ENCODE peak calls at places on chromosomes 5 and 9, in four cellular contexts. F is trophoblast cell, A is mesenchymal stem cell, X is H1. G is an unnamed sample.

GRCh38 chr5:170333161-170333909 is 35.8 kb upstream of the LCP2 start:
- DNase-seq in X (no peak), F (peak; percentile 10), A (no peak), G (peak; percentile 18)

GRCh38 chr5:160330212-160330611 is 17.8 kb upstream of the CCNJL start:
- DNase-seq in A (no peak), F (no peak), X (no peak), G (no peak)

GRCh38 chr5:168449166-168449565 is 37.1 kb upstream of the RARS1 start:
- DNase-seq in F (peak; percentile 80), A (no peak), X (no peak), G (no peak)

GRCh38 chr9:81601639-81602623 is 87.4 kb downstream of the TLE1 start:
- DNase-seq in X (no peak), A (peak; percentile 56), F (no peak), G (no peak)

GRCh38 chr9:127833555-127833954 is 20.9 kb downstream of the ENG start:
- DNase-seq in X (no peak), A (peak; percentile 68), F (peak; percentile 61), G (no peak)

GRCh38 chr9:91948423-91949292 is 1.4 kb downstream of the ROR2 start:
- DNase-seq in X (no peak), F (peak; percentile 49), A (peak; percentile 69), G (peak; percentile 69)

GRCh38 chr5:136781464-136781863 is 416.1 kb upstream of the TRPC7 start:
- DNase-seq in X (no peak), A (peak; percentile 61), F (peak; percentile 81), G (no peak)

GRCh38 chr5:154962494-154962893 is 21.6 kb downstream of the MRPL22 start:
- DNase-seq in A (peak; percentile 19), F (no peak), X (no peak), G (no peak)

GRCh38 chr5:178839319-178839704 is 20.4 kb upstream of the ZNF354B start:
- DNase-seq in A (no peak), F (peak; percentile 100), X (peak; percentile 44), G (no peak)

GRCh38 chr9:27791311-27791710 is 218.0 kb upstream of the C9orf72 start:
- DNase-seq in A (no peak), X (no peak), F (no peak), G (no peak)

GRCh38 chr9:123923377-123923776 is 6.5 kb downstream of the DENND1A start:
- DNase-seq in A (no peak), X (no peak), F (no peak), G (no peak)

GRCh38 chr9:20297646-20298084 is 324.6 kb downstream of the MLLT3 start:
- DNase-seq in A (peak; percentile 67), F (no peak), X (no peak), G (no peak)

GRCh38 chr9:114035221-114035844 is 42.8 kb downstream of the AMBP start:
- DNase-seq in A (no peak), F (no peak), X (no peak), G (no peak)

GRCh38 chr9:69923972-69924371 is 103.4 kb downstream of the CFAP95 start:
- DNase-seq in A (no peak), X (no peak), F (no peak), G (no peak)

GRCh38 chr9:117725426-117725887 is 21.3 kb downstream of the TLR4 start:
- DNase-seq in A (peak; percentile 75), F (peak; percentile 16), X (no peak), G (no peak)

GRCh38 chr9:122159925-122160246 is 178 bp downstream of the MORN5 start:
- DNase-seq in F (no peak), A (no peak), X (no peak), G (no peak)

GRCh38 chr9:121612511-121612998 is 38.9 kb upstream of the DAB2IP start:
- DNase-seq in A (peak; percentile 53), X (no peak), F (peak; percentile 75), G (no peak)

GRCh38 chr5:34735436-34736426 is 79.6 kb downstream of the RAI14 start:
- DNase-seq in F (peak; percentile 85), X (no peak), A (peak; percentile 71), G (no peak)

GRCh38 chr5:101977729-101978345 is 318.2 kb downstream of the SLCO4C1 start:
- DNase-seq in F (peak; percentile 73), A (peak; percentile 65), X (no peak), G (peak; percentile 56)

GRCh38 chr5:151718653-151719052 is 31.9 kb upstream of the SPARC start:
- DNase-seq in A (no peak), F (peak; percentile 74), X (no peak), G (no peak)

GRCh38 chr9:8521112-8521511 is 721.5 kb upstream of the DMAC1 start:
- DNase-seq in F (peak; percentile 4), X (no peak), A (no peak), G (no peak)

GRCh38 chr9:2036844-2037243 is 21.7 kb downstream of the SMARCA2 start:
- DNase-seq in A (no peak), F (no peak), X (no peak), G (no peak)

GRCh38 chr9:38141751-38142150 is 72.7 kb upstream of the SHB start:
- DNase-seq in A (peak; percentile 82), F (peak; percentile 10), X (no peak), G (no peak)

GRCh38 chr9:77375956-77376532 is 198.7 kb downstream of the VPS13A start:
- DNase-seq in X (peak; percentile 3), A (peak; percentile 12), F (peak; percentile 2), G (peak; percentile 33)

GRCh38 chr5:116509483-116510244 is 65.0 kb downstream of the SEMA6A start:
- DNase-seq in A (no peak), X (no peak), F (no peak), G (no peak)

GRCh38 chr9:13181652-13182051 is 97.8 kb downstream of the MPDZ start:
- DNase-seq in A (peak; percentile 10), X (no peak), F (peak; percentile 99), G (peak; percentile 35)

GRCh38 chr5:138927979-138928378 is 52.8 kb upstream of the LRRTM2 start:
- DNase-seq in A (no peak), F (no peak), X (no peak), G (no peak)

GRCh38 chr9:81182421-81182820 is 506.9 kb downstream of the TLE1 start:
- DNase-seq in F (no peak), A (peak; percentile 66), X (no peak), G (no peak)

GRCh38 chr9:4490705-4491620 is 695 bp downstream of the SLC1A1 start:
- DNase-seq in A (peak; percentile 16), F (no peak), X (no peak), G (no peak)

DNA sequence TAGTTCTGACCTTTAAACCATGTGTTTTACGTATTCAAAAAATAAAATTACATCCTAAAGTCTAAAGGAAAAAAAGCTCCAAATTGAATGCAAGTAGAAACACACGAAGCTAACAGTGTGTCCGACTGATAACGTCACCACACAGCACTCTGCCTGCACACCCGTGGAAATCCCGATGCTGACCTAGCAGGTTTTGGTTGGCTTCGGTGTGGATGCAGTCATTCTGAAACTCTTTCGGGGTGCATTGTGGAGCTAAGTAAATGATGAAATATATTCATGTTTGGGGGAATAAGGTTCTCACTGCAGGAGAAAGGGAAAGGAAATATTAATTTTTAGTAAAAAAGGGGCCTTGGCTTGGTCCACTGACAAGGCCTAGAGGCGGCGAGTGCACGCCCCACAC is 2.0 kb downstream of the RASGEF1C start:
- DNase-seq in F (no peak), X (no peak), A (no peak), G (no peak)
- H3K4me3 ChIP-seq in F (no peak overlapping the region), X (no peak overlapping the region), A (no peak overlapping the region), G (no peak overlapping the region)

GRCh38 chr9:86856259-86856658 is 91.0 kb downstream of the GAS1 start:
- DNase-seq in A (no peak), X (no peak), F (peak; percentile 21), G (no peak)
- H2BK12ac ChIP-seq in A (no peak overlapping the region), X (no peak overlapping the region), F (no peak overlapping the region), G (no peak overlapping the region)

GRCh38 chr9:137242329-137243204 is 1.5 kb downstream of the TUBB4B start:
- DNase-seq in X (no peak), F (no peak), A (no peak), G (no peak)

GRCh38 chr9:137240841-137241489 is at the start of gene TUBB4B:
- DNase-seq in A (peak; percentile 100), X (peak; percentile 100), F (peak; percentile 99), G (peak; percentile 100)

GRCh38 chr9:137243626-137244485 is 2.8 kb downstream of the TUBB4B start:
- DNase-seq in X (no peak), F (peak; percentile 57), A (peak; percentile 46), G (no peak)

GRCh38 chr9:137240321-137240840 is 706 bp upstream of the TUBB4B start:
- DNase-seq in A (peak; percentile 82), F (peak; percentile 54), X (no peak), G (no peak)

GRCh38 chr9:137241490-137242328 is 622 bp downstream of the TUBB4B start:
- DNase-seq in A (peak; percentile 17), X (no peak), F (peak; percentile 64), G (no peak)
- H3K4me1 ChIP-seq in A (peaks cover 55% of the 10 kb centered on the region), X (no peaks in the 10 kb centered on the region), F (peaks cover 22% of the 10 kb centered on the region), G (peaks cover 21% of the 10 kb centered on the region)

GRCh38 chr9:109781541-109782197 is 1.7 kb downstream of the PALM2AKAP2 start:
- DNase-seq in A (peak; percentile 48), X (no peak), F (peak; percentile 40), G (no peak)
- H3K4me3 ChIP-seq in A (no peak overlapping the region), X (no peak overlapping the region), F (peak overlapping the region; percentile 7), G (no peak overlapping the region)